ENCODE peak calls at places on chromosomes 5 and 9, in ten cellular contexts. W, Y, C, U, Q, R, H, F, K and J are unnamed samples.

GRCh38 chr5:2900360-2900759 is 148.9 kb upstream of the IRX2 start:
- DNase-seq in U (no peak), W (no peak), R (no peak), Y (no peak), F (no peak), K (no peak), H (no peak), C (no peak), Q (no peak), J (no peak)

GRCh38 chr9:31776471-31776870 is 608.0 kb upstream of the ACO1 start:
- DNase-seq in H (no peak), Y (no peak), R (no peak), K (no peak), W (no peak), U (no peak), C (no peak), Q (no peak), F (no peak), J (no peak)

GRCh38 chr5:135033026-135033861 is 784 bp downstream of the PITX1 start:
- DNase-seq in F (peak), K (peak), H (peak), U (peak), Q (no peak), W (no peak), C (no peak), R (no peak), Y (no peak), J (peak)

GRCh38 chr9:107137495-107138202 is 145.4 kb upstream of the RAD23B start:
- DNase-seq in R (no peak), F (peak), W (no peak), Y (peak), C (no peak), U (no peak), K (no peak), H (peak), Q (peak), J (peak)

GRCh38 chr9:95770653-95771131 is 104.8 kb upstream of the ERCC6L2 start:
- DNase-seq in U (no peak), Y (peak), C (no peak), Q (no peak), W (no peak), H (no peak), F (peak), R (no peak), K (peak), J (no peak)

GRCh38 chr5:39195198-39195826 is 24.1 kb downstream of the FYB1 start:
- DNase-seq in H (peak), F (no peak), K (no peak), W (no peak), Y (no peak), U (no peak), Q (no peak), R (no peak), C (no peak), J (no peak)

GRCh38 chr5:58107704-58108103 is 352.2 kb downstream of the PLK2 start:
- DNase-seq in R (no peak), Y (peak), K (no peak), H (peak), F (no peak), U (no peak), C (no peak), W (no peak), Q (no peak), J (no peak)

GRCh38 chr9:3099601-3100000 is 255.7 kb upstream of the PUM3 start:
- DNase-seq in F (no peak), R (no peak), K (no peak), Y (no peak), H (no peak), C (no peak), U (no peak), W (no peak), Q (no peak), J (no peak)

GRCh38 chr5:170631471-170632195 is 127.8 kb downstream of the KCNIP1 start:
- DNase-seq in U (no peak), K (peak), Q (peak), W (no peak), C (no peak), F (no peak), Y (peak), R (peak), H (no peak), J (peak)

GRCh38 chr5:133882107-133882695 is 86.2 kb downstream of the C5orf15 start:
- DNase-seq in R (no peak), U (no peak), H (no peak), C (no peak), W (no peak), Y (no peak), Q (no peak), F (no peak), K (no peak), J (no peak)

GRCh38 chr5:76689321-76690026 is 26.5 kb upstream of the F2R start:
- DNase-seq in F (no peak), Y (peak), K (no peak), Q (peak), C (no peak), W (peak), R (no peak), U (no peak), H (peak), J (no peak)

GRCh38 chr9:92564479-92564878 is 28.7 kb upstream of the ECM2 start:
- DNase-seq in Y (no peak), Q (no peak), C (no peak), K (no peak), H (no peak), R (no peak), F (no peak), U (no peak), W (no peak), J (no peak)

GRCh38 chr5:179438041-179438441 is 92.8 kb upstream of the ADAMTS2 start:
- DNase-seq in K (peak), C (no peak), R (no peak), F (no peak), Q (no peak), W (no peak), Y (peak), H (no peak), U (no peak), J (no peak)

GRCh38 chr5:171313481-171314206 is 4.6 kb downstream of the TLX3 start:
- DNase-seq in F (no peak), C (no peak), Y (no peak), R (no peak), W (no peak), H (no peak), U (no peak), K (no peak), Q (no peak), J (no peak)

GRCh38 chr5:119312403-119312802 is 43.4 kb upstream of the TNFAIP8 start:
- DNase-seq in R (no peak), F (peak), U (no peak), Y (no peak), Q (no peak), H (no peak), K (peak), W (no peak), C (no peak), J (no peak)

GRCh38 chr9:95740217-95741004 is 135.1 kb upstream of the ERCC6L2 start:
- DNase-seq in H (no peak), R (no peak), C (no peak), K (no peak), Y (no peak), F (no peak), Q (no peak), W (no peak), U (no peak), J (no peak)

GRCh38 chr9:38529317-38529716 is 91.1 kb downstream of the ANKRD18A start:
- DNase-seq in Y (no peak), R (no peak), Q (no peak), C (no peak), W (no peak), K (no peak), H (no peak), U (no peak), F (no peak), J (no peak)

GRCh38 chr5:9034671-9035070 is 511.2 kb downstream of the SEMA5A start:
- DNase-seq in Y (peak), H (peak), K (no peak), F (no peak), W (no peak), Q (no peak), R (no peak), C (no peak), U (no peak), J (no peak)

GRCh38 chr5:151755383-151755782 is 3.0 kb downstream of the ATOX1 start:
- DNase-seq in R (no peak), Y (no peak), H (no peak), W (no peak), C (no peak), Q (no peak), U (no peak), K (no peak), F (no peak), J (no peak)

GRCh38 chr9:16725066-16725465 is 145.4 kb downstream of the BNC2 start:
- DNase-seq in Q (no peak), U (no peak), C (no peak), H (no peak), F (no peak), K (no peak), Y (no peak), R (no peak), W (no peak), J (no peak)

GRCh38 chr5:6595405-6595804 is 37.4 kb downstream of the NSUN2 start:
- DNase-seq in U (no peak), F (no peak), C (no peak), K (peak), Y (no peak), R (no peak), H (no peak), W (no peak), Q (no peak), J (no peak)

GRCh38 chr9:91541744-91542143 is 118.1 kb upstream of the NFIL3 start:
- DNase-seq in Y (no peak), R (no peak), F (no peak), H (peak), C (no peak), W (peak), Q (no peak), K (no peak), U (no peak), J (no peak)

GRCh38 chr9:124869986-124870560 is 8.1 kb downstream of the ARPC5L start:
- DNase-seq in K (no peak), R (peak), C (peak), H (peak), Q (no peak), W (no peak), U (peak), Y (peak), F (peak), J (no peak)

GRCh38 chr9:124870723-124871122 is 8.8 kb downstream of the ARPC5L start:
- DNase-seq in U (no peak), W (no peak), F (no peak), Y (no peak), K (no peak), C (no peak), H (no peak), R (no peak), Q (no peak), J (no peak)

GRCh38 chr9:124869466-124869985 is 7.6 kb downstream of the ARPC5L start:
- DNase-seq in U (no peak), R (peak), W (no peak), C (no peak), Y (no peak), Q (no peak), H (no peak), F (peak), K (peak), J (no peak)

GRCh38 chr9:124871156-124871561 is 9.2 kb downstream of the ARPC5L start:
- DNase-seq in C (no peak), Q (no peak), U (no peak), R (no peak), F (no peak), H (no peak), K (no peak), Y (no peak), W (no peak), J (no peak)

GRCh38 chr9:124868511-124869465 is 6.9 kb downstream of the ARPC5L start:
- DNase-seq in F (peak), C (peak), U (peak), R (peak), K (peak), Q (peak), W (no peak), Y (peak), H (peak), J (peak)
- TF ChIP-seq CTCF in F (peak), C (no peak), U (peak), R (no peak), K (peak), Q (peak), W (peak), Y (peak), H (no peak), J (no peak)

DNA sequence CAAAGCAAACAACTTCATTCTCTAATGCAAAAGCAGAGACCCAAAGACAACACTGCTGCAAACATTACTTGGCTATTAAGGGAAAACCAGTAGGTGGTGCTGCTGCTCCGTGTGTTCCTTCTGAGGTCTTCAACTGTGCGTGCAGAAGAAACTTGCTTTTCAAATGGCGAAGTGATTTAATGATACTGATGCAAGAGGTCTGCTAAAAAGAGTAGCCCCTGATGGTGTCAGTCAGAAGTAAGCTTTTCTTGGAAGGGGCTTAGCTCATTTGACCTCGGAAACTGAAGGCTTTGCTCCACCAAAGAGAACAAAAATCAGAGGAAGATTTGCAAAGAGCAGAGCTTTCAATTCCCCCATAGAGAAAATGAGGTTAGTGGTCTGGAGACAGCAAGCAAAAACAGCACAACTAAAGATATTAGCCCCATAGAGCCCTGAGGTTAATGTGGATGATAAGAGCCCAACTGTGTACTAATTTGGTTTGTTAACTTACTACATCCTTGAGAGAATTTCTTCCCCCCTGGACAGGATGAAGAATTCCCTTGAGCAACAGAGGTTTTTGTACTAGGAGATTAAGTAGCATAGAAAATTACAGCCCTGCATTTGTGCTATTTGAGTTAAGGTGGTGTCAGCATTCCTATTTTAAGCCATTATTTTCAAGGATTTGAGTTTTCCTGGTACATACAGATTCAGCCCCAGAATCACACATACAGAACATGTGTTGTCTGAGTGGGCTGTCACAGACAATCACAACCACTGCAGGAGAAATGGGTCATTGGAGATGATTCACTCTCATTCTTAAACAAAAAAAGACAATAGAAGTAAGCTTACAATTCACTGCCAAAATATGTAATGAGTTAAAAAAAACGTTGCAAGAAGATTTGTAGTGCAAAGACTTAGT is 153.2 kb upstream of the C9orf72 start:
- DNase-seq in W (peak), C (peak), K (peak), Q (peak), Y (peak), F (peak), R (peak), U (peak), H (peak), J (peak)
- TF ChIP-seq CTCF in W (peak), C (peak), K (peak), Q (peak), Y (peak), F (peak), R (peak), U (peak), H (peak), J (peak)

GRCh38 chr9:132694144-132694543 is 23.9 kb downstream of the GTF3C4 start:
- DNase-seq in R (no peak), Q (no peak), W (no peak), K (peak), Y (peak), H (peak), C (no peak), U (no peak), F (peak), J (no peak)
- TF ChIP-seq CTCF in R (no peak), Q (peak), W (no peak), K (peak), Y (peak), H (peak), C (no peak), U (peak), F (peak), J (no peak)

GRCh38 chr9:105360344-105360743 is 87.5 kb upstream of the FSD1L start:
- DNase-seq in W (no peak), F (no peak), U (no peak), K (no peak), C (no peak), R (no peak), Y (peak), H (peak), Q (no peak), J (no peak)
- TF ChIP-seq CTCF in W (no peak), F (no peak), U (no peak), K (peak), C (no peak), R (no peak), Y (no peak), H (peak), Q (no peak), J (no peak)

DNA sequence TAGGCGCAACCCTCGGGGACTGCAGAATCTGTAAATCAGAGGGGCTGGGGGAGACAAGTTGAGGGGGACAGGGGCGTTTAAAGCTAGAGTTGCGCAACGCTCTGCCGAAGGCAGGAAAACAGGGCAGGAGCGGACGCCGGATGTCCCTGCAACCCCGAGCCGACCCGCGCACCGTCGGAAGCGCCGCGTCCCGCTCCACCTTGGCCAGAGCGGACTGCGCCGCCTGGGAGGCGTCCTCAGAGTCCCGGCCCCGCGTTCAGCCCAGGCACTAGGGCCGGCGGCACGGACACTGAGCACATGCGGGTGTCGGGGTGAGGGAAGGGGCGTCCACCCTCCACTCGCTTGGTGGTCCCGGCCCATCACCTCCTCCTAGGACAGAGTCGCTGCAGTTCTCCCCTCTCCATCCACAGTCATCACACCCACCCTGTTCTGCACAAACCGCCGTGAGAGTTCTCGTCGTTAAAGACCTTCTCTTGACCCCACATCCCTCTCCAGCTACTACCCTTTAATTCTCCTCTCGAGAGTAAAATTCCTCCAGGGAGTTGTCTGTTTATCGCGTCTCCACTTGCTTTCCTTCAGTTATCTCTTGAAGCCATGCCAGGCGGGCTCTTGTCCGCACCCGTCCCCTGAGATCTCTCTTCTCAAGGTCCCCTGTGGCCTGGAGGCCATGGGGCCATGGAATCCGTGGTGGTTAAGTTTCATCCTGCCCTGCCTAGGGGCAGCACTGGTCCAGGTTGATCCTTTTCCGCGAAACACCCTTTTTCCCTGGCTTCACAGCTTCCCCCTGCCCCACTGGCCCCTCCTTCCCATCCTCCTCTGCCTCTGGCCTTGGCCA is 826 bp upstream of the PDLIM7 start:
- DNase-seq in K (peak), W (no peak), U (no peak), R (peak), Q (no peak), F (no peak), H (no peak), Y (no peak), C (no peak), J (peak)
- TF ChIP-seq CTCF in K (no peak), W (no peak), U (no peak), R (no peak), Q (no peak), F (no peak), H (no peak), Y (no peak), C (no peak), J (no peak)

GRCh38 chr5:142597546-142598337 is 88.1 kb downstream of the FGF1 start:
- DNase-seq in U (peak), Q (peak), W (peak), F (peak), K (peak), R (no peak), Y (peak), C (no peak), H (peak), J (peak)
- TF ChIP-seq CTCF in U (no peak), Q (peak), W (peak), F (no peak), K (no peak), R (no peak), Y (peak), C (no peak), H (peak), J (peak)

GRCh38 chr9:114285166-114285867 is 37.6 kb upstream of the ORM1 start:
- DNase-seq in Y (peak), H (peak), W (peak), U (no peak), C (no peak), F (peak), Q (no peak), R (no peak), K (peak), J (no peak)
- TF ChIP-seq CTCF in Y (peak), H (peak), W (peak), U (no peak), C (no peak), F (no peak), Q (no peak), R (no peak), K (no peak), J (no peak)

GRCh38 chr5:94111209-94112004 is 370.0 kb upstream of the POU5F2 start:
- DNase-seq in U (peak), C (peak), R (peak), W (peak), Y (peak), F (peak), K (peak), Q (peak), H (peak), J (peak)
- TF ChIP-seq CTCF in U (no peak), C (no peak), R (peak), W (no peak), Y (peak), F (no peak), K (peak), Q (no peak), H (peak), J (no peak)

GRCh38 chr5:316210-317085 is 5.1 kb upstream of the AHRR start:
- DNase-seq in Y (no peak), C (no peak), Q (no peak), R (no peak), U (no peak), F (no peak), W (no peak), H (no peak), K (peak), J (no peak)

GRCh38 chr5:318931-319601 is 2.4 kb upstream of the AHRR start:
- DNase-seq in R (no peak), Y (no peak), W (no peak), F (peak), C (no peak), K (peak), U (no peak), H (no peak), Q (no peak), J (no peak)

GRCh38 chr5:320524-321232 is 836 bp upstream of the AHRR start:
- DNase-seq in U (no peak), K (peak), W (no peak), Q (no peak), R (no peak), Y (no peak), F (peak), C (no peak), H (no peak), J (no peak)

GRCh38 chr5:317086-317811 is 4.3 kb upstream of the AHRR start:
- DNase-seq in U (peak), Y (peak), W (no peak), R (no peak), C (no peak), H (peak), F (peak), K (peak), Q (peak), J (peak)

DNA sequence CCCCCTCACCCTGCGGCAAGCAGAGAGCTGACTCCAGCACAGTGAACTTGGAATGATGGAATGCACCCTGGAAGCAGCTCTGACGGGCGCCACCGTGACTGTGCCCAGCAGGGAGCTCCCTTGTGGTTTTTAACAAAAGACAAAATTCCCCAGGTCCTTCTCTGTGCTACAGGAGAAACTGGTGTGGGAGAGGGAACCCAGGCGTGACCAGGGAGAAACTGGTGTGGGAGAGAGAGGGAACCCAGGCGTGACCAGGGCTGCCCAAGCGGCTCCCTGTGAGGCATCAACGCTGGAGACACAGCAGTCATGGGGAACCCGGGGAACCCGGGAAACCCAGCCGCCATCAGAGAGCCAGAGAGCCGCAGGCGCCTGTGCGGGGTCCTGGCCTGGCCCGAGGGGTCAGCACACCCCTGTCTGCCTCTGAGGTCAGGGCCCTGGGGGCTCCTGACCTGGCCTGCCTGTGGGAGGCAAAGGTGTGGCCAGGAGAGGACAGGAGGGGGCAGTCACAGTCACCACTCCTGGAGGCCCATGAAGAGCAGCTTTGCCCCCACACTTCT is 3.1 kb upstream of the AHRR start:
- DNase-seq in Y (peak), K (no peak), C (no peak), F (peak), Q (peak), U (peak), H (peak), R (no peak), W (peak), J (no peak)
- TF ChIP-seq CTCF in Y (no peak), K (peak), C (no peak), F (no peak), Q (peak), U (peak), H (no peak), R (no peak), W (no peak), J (no peak)

GRCh38 chr5:16464664-16465543 is 696 bp downstream of the ZNF622 start:
- DNase-seq in R (peak), F (peak), Y (no peak), C (no peak), U (no peak), H (no peak), W (no peak), Q (no peak), K (peak), J (no peak)
- TF ChIP-seq CTCF in R (peak), F (no peak), Y (no peak), C (no peak), U (no peak), H (peak), W (no peak), Q (no peak), K (peak), J (no peak)